ENCODE peak calls at places on chromosome 10, in six cellular contexts. I, X, A, V, K and G are unnamed samples.

GRCh38 chr10:58919927-58920654 is 256.4 kb upstream of the PHYHIPL start:
- DNase-seq in X (no peak), V (no peak), K (no peak), I (peak), A (no peak), G (no peak)

GRCh38 chr10:103748020-103748419 is 107.4 kb downstream of the SH3PXD2A start:
- DNase-seq in K (no peak), A (no peak), V (no peak), X (no peak), I (no peak), G (no peak)

GRCh38 chr10:87753995-87754866 is 63.8 kb downstream of the ATAD1 start:
- DNase-seq in I (no peak), X (no peak), K (no peak), V (no peak), A (no peak), G (no peak)

GRCh38 chr10:70584941-70585544 is 17.5 kb downstream of the PRF1 start:
- DNase-seq in A (peak), X (no peak), K (no peak), I (no peak), V (no peak), G (peak)

GRCh38 chr10:51895209-51895608 is 195.8 kb upstream of the CSTF2T start:
- DNase-seq in A (no peak), K (no peak), X (no peak), I (peak), V (no peak), G (no peak)

GRCh38 chr10:283916-284356 is 148.7 kb downstream of the ZMYND11 start:
- DNase-seq in X (peak), A (no peak), I (no peak), V (peak), K (no peak), G (no peak)

GRCh38 chr10:668786-669485 is 20.5 kb downstream of the DIP2C start:
- DNase-seq in X (no peak), I (no peak), A (no peak), V (no peak), K (no peak), G (no peak)

GRCh38 chr10:77422491-77423338 is 214.9 kb downstream of the KCNMA1 start:
- DNase-seq in V (no peak), A (no peak), K (no peak), X (no peak), I (no peak), G (no peak)

GRCh38 chr10:47182934-47183725 is 116.9 kb upstream of the GDF10 start:
- DNase-seq in I (no peak), K (no peak), V (no peak), A (no peak), X (no peak), G (peak)

GRCh38 chr10:61994404-61995031 is 93.0 kb downstream of the ARID5B start:
- DNase-seq in A (no peak), X (no peak), K (no peak), I (no peak), V (no peak), G (no peak)

GRCh38 chr10:5163487-5163886 is 21.5 kb downstream of the AKR1C8 start:
- DNase-seq in V (no peak), K (no peak), I (no peak), X (no peak), A (no peak), G (no peak)

GRCh38 chr10:114151486-114151885 is 22.5 kb downstream of the CCDC186 start:
- DNase-seq in K (no peak), X (no peak), A (no peak), V (no peak), I (peak), G (no peak)

GRCh38 chr10:87979847-87980246 is 116.4 kb downstream of the PTEN start:
- DNase-seq in A (no peak), I (no peak), K (no peak), X (no peak), V (no peak), G (no peak)

GRCh38 chr10:6054884-6055283 is 7.3 kb downstream of the IL2RA start:
- DNase-seq in X (no peak), K (no peak), I (no peak), A (peak), V (no peak), G (no peak)

GRCh38 chr10:43202224-43202656 is 64.0 kb downstream of the CSGALNACT2 start:
- DNase-seq in K (peak), V (peak), A (peak), I (no peak), X (peak), G (no peak)

GRCh38 chr10:116627386-116627933 is 6.7 kb downstream of the PNLIPRP2 start:
- DNase-seq in K (no peak), V (no peak), A (no peak), X (no peak), I (no peak), G (no peak)

GRCh38 chr10:100978896-100979185 is 8.5 kb downstream of the MRPL43 start:
- DNase-seq in V (no peak), I (no peak), X (no peak), A (no peak), K (no peak), G (no peak)

GRCh38 chr10:80191589-80192270 is 13.6 kb downstream of the ANXA11 start:
- DNase-seq in K (no peak), V (no peak), X (no peak), I (no peak), A (peak), G (peak)

GRCh38 chr10:63467833-63468232 is 2.1 kb upstream of the JMJD1C start:
- DNase-seq in X (no peak), K (no peak), V (no peak), I (peak), A (no peak), G (no peak)